ENCODE peak calls at places on chromosomes 7 and 10, in eight cellular contexts. E is esophagus squamous epithelium, O is uterus, C is body of pancreas, D is ovary, K is gastrocnemius medialis, F is prostate gland, U is right lobe of liver. Q is an unnamed sample.

GRCh38 chr10:73494877-73495225 is 973 bp downstream of the PPP3CB start:
- DNase-seq in E (no peak), O (no peak), C (no peak), D (no peak), K (no peak), F (no peak), U (no peak), Q (no peak)

GRCh38 chr7:32588657-32589056 is 93.4 kb downstream of the AVL9 start:
- DNase-seq in E (no peak), O (no peak), C (no peak), D (no peak), K (no peak), F (no peak), U (no peak), Q (peak; percentile 23)

GRCh38 chr7:128791121-128791967 is 424 bp upstream of the CCDC136 start:
- DNase-seq in E (no peak), O (peak; percentile 65), C (peak; percentile 70), D (peak; percentile 74), K (peak; percentile 58), F (peak; percentile 60), U (peak; percentile 70), Q (peak; percentile 67)

GRCh38 chr7:30800785-30801252 is 29.6 kb downstream of the MINDY4 start:
- DNase-seq in E (no peak), O (peak; percentile 68), C (peak; percentile 66), D (peak; percentile 51), K (peak; percentile 54), F (peak; percentile 65), U (no peak), Q (peak; percentile 62)

GRCh38 chr7:76330673-76331072 is 28.1 kb downstream of the YWHAG start:
- DNase-seq in E (no peak), O (no peak), C (no peak), D (no peak), K (no peak), F (no peak), U (no peak), Q (no peak)

GRCh38 chr10:5563991-5564536 is 39.3 kb downstream of the CALML3 start:
- DNase-seq in E (no peak), O (no peak), C (no peak), D (peak; percentile 10), K (no peak), F (no peak), U (peak; percentile 44), Q (no peak)

GRCh38 chr10:98292976-98293375 is 25.0 kb upstream of the LOXL4 start:
- DNase-seq in E (no peak), O (no peak), C (no peak), D (no peak), K (no peak), F (no peak), U (no peak), Q (no peak)

GRCh38 chr10:12690525-12691139 is 310.9 kb downstream of the CCDC3 start:
- DNase-seq in E (no peak), O (no peak), C (no peak), D (no peak), K (no peak), F (no peak), U (no peak), Q (no peak)

GRCh38 chr10:7441395-7442161 is 30.7 kb upstream of the SFMBT2 start:
- DNase-seq in E (no peak), O (no peak), C (no peak), D (no peak), K (no peak), F (no peak), U (no peak), Q (no peak)

GRCh38 chr7:40429821-40430220 is 295.0 kb downstream of the SUGCT start:
- DNase-seq in E (no peak), O (no peak), C (no peak), D (no peak), K (no peak), F (no peak), U (no peak), Q (no peak)

GRCh38 chr10:49207936-49208482 is 19.8 kb upstream of the TMEM273 start:
- DNase-seq in E (no peak), O (no peak), C (no peak), D (no peak), K (no peak), F (no peak), U (no peak), Q (no peak)

GRCh38 chr7:131190581-131190980 is 137.1 kb upstream of the MKLN1 start:
- DNase-seq in E (no peak), O (no peak), C (no peak), D (no peak), K (no peak), F (no peak), U (no peak), Q (no peak)
- H3K27ac ChIP-seq in E (no peak overlapping the region), O (no peak overlapping the region), C (no peak overlapping the region), D (no peak overlapping the region), K (peak overlapping the region; percentile 93), F (no peak overlapping the region), U (no peak overlapping the region), Q (no peak overlapping the region)

GRCh38 chr7:158127241-158127640 is 460.4 kb downstream of the PTPRN2 start:
- DNase-seq in E (no peak), O (no peak), C (no peak), D (no peak), K (no peak), F (no peak), U (no peak), Q (no peak)
- H3K9me3 ChIP-seq in E (no peaks in the 10 kb centered on the region), O (no peaks in the 10 kb centered on the region), C (no peaks in the 10 kb centered on the region), D (no peaks in the 10 kb centered on the region), K (no peaks in the 10 kb centered on the region), F (no peaks in the 10 kb centered on the region), U (no peaks in the 10 kb centered on the region), Q (no peaks in the 10 kb centered on the region)

DNA sequence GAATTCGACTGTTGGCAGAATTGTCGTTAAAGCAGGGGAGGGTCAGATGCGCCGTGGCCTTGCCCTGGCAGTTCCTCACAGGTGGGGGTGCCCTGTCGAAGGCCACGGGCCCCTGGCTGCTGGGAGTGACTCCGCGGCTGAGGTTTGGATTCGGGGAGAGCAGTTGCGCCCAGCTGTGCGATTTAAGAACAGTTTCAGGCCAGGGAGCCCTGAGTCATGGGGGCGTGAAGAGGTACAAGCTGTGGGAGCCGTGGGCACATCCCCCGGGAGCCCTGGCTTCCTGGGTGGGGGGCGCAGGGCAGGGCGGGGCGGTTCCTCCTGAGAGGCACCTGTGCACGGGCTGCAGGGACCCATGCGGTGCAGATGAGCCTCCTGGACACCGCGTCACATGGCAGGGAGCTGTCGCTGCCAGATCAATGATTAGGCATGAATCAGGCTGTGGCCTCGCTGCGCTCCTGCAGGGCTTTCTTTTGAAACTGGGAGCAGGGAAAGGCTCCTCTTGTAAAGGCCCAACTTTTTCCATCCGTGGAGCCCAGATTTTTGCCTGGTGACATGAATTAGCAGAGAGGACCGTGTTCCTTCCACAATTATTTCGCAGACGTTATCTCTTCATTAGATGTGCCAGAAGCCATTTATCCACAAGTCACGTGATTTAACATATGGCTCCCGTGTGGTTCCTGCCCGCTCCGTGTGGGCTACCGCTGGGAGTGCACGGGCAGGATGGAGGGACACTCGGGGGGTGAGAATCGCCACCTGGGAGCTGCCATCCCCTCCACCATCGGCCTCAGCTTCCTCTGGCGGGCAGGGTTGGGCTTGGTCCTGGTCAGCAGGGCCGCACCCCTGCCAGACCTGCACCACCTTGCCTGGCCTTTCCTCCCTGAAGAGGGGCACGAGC is 918 bp downstream of the PWWP2B start:
- DNase-seq in E (no peak), O (no peak), C (peak; percentile 70), D (peak; percentile 67), K (peak; percentile 41), F (no peak), U (peak; percentile 81), Q (peak; percentile 60)
- TF ChIP-seq POLR2A in E (no peak), O (no peak), C (peak; percentile 48), D (peak; percentile 18), K (no peak), F (no peak), U (no peak), Q (no peak)

DNA sequence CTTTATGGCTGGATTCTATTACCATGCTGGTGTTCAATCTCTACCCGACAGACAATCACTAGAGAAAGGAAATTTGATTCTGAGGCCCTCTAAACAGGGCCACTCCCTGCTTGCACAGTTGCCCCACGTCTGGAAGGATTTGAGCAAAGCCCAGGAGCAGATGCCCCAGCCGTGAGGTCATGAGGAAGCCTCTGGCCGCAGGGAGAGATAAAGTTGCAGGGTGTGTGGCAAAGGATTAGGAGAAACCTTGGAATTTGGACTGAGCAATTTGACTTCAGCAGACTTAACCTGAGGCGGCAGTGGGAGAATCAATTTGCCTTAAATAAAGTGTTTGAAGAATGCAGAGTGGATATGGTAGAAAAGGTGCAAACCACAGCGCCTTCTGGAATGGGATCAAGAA is 40.2 kb upstream of the KLF6 start:
- DNase-seq in E (no peak), O (no peak), C (no peak), D (no peak), K (peak; percentile 95), F (no peak), U (no peak), Q (no peak)
- H3K27ac ChIP-seq in E (peak overlapping the region; percentile 14), O (no peak overlapping the region), C (no peak overlapping the region), D (no peak overlapping the region), K (peak overlapping the region; percentile 87), F (no peak overlapping the region), U (no peak overlapping the region), Q (no peak overlapping the region)

GRCh38 chr7:159138508-159138907 is 6.2 kb downstream of the VIPR2 start:
- DNase-seq in E (no peak), O (no peak), C (no peak), D (no peak), K (no peak), F (no peak), U (no peak), Q (no peak)

GRCh38 chr7:159136442-159136841 is 8.2 kb downstream of the VIPR2 start:
- DNase-seq in E (no peak), O (peak; percentile 3), C (no peak), D (no peak), K (no peak), F (no peak), U (no peak), Q (no peak)

GRCh38 chr7:159136013-159136412 is 8.7 kb downstream of the VIPR2 start:
- DNase-seq in E (no peak), O (no peak), C (no peak), D (no peak), K (no peak), F (no peak), U (no peak), Q (no peak)

GRCh38 chr7:159137906-159138305 is 6.8 kb downstream of the VIPR2 start:
- DNase-seq in E (no peak), O (peak; percentile 8), C (no peak), D (no peak), K (no peak), F (no peak), U (no peak), Q (no peak)

GRCh38 chr7:159136846-159137245 is 7.8 kb downstream of the VIPR2 start:
- DNase-seq in E (no peak), O (peak; percentile 6), C (no peak), D (no peak), K (no peak), F (no peak), U (no peak), Q (no peak)
- H3K9me3 ChIP-seq in E (no peaks in the 10 kb centered on the region), O (no peaks in the 10 kb centered on the region), C (no peaks in the 10 kb centered on the region), D (no peaks in the 10 kb centered on the region), K (no peaks in the 10 kb centered on the region), F (no peaks in the 10 kb centered on the region), U (no peaks in the 10 kb centered on the region), Q (no peaks in the 10 kb centered on the region)

Q was measured in thyroid gland.